ENCODE peak calls at places on chromosomes 11 and 22, in five cellular contexts. I, S, U, X and A are unnamed samples.

GRCh38 chr11:93700830-93701229 is 39.3 kb downstream of the CEP295 start:
- DNase-seq in I (no peak), S (no peak), U (no peak), X (no peak), A (no peak)

GRCh38 chr22:17785185-17786184 is 11.2 kb upstream of the BID start:
- DNase-seq in I (peak), S (peak), U (peak), X (no peak), A (peak)

GRCh38 chr11:43810929-43811596 is 69.6 kb upstream of the ALKBH3 start:
- DNase-seq in I (no peak), S (no peak), U (no peak), X (no peak), A (no peak)

GRCh38 chr11:101915811-101916291 is 471 bp downstream of the ANGPTL5 start:
- DNase-seq in I (no peak), S (no peak), U (no peak), X (peak), A (no peak)

GRCh38 chr11:63609971-63610580 is 4.2 kb downstream of the PLAAT3 start:
- DNase-seq in I (no peak), S (no peak), U (no peak), X (no peak), A (no peak)

GRCh38 chr11:60457576-60457975 is 1.9 kb downstream of the MS4A1 start:
- DNase-seq in I (no peak), S (no peak), U (no peak), X (no peak), A (no peak)

GRCh38 chr11:93396356-93396755 is 65.8 kb downstream of the DEUP1 start:
- DNase-seq in I (no peak), S (no peak), U (no peak), X (no peak), A (no peak)

GRCh38 chr11:130213143-130213978 is 53.8 kb downstream of the ST14 start:
- DNase-seq in I (peak), S (peak), U (peak), X (peak), A (peak)

GRCh38 chr11:76800466-76801200 is 17.5 kb downstream of the TSKU start:
- DNase-seq in I (no peak), S (no peak), U (no peak), X (peak), A (no peak)

GRCh38 chr11:133984828-133985227 is 28.1 kb upstream of the IGSF9B start:
- DNase-seq in I (no peak), S (no peak), U (no peak), X (no peak), A (no peak)

GRCh38 chr11:64223001-64223651 is 2.9 kb downstream of the TRPT1 start:
- DNase-seq in I (no peak), S (no peak), U (peak), X (no peak), A (no peak)

GRCh38 chr11:64887757-64888405 is 9.5 kb upstream of the EHD1 start:
- DNase-seq in I (peak), S (peak), U (peak), X (peak), A (peak)

GRCh38 chr11:32792111-32792947 is 2.1 kb downstream of the CCDC73 start:
- DNase-seq in I (no peak), S (peak), U (no peak), X (no peak), A (no peak)

GRCh38 chr11:8017894-8018741 is 31.0 kb downstream of the EIF3F start:
- DNase-seq in I (no peak), S (no peak), U (no peak), X (no peak), A (no peak)

GRCh38 chr22:45879552-45879949 is 97.4 kb downstream of the WNT7B start:
- DNase-seq in I (no peak), S (no peak), U (peak), X (no peak), A (peak)

GRCh38 chr11:117946196-117946841 is 17.1 kb upstream of the TMPRSS13 start:
- DNase-seq in I (no peak), S (no peak), U (no peak), X (no peak), A (no peak)

GRCh38 chr22:23763579-23764331 is 965 bp downstream of the C22orf15 start:
- DNase-seq in I (peak), S (no peak), U (no peak), X (no peak), A (no peak)

GRCh38 chr11:31628111-31628510 is 118.5 kb downstream of the ELP4 start:
- DNase-seq in I (no peak), S (no peak), U (no peak), X (no peak), A (no peak)

GRCh38 chr11:22478169-22478568 is 140.0 kb downstream of the SLC17A6 start:
- DNase-seq in I (no peak), S (no peak), U (no peak), X (no peak), A (no peak)

GRCh38 chr11:64754124-64754918 is 5.5 kb downstream of the PYGM start:
- DNase-seq in I (no peak), S (no peak), U (peak), X (no peak), A (no peak)

GRCh38 chr22:48072777-48073176 is 1310.3 kb downstream of the TBC1D22A start:
- DNase-seq in I (no peak), S (no peak), U (no peak), X (no peak), A (no peak)

GRCh38 chr22:45785458-45785857 is 113.8 kb downstream of the ATXN10 start:
- DNase-seq in I (no peak), S (no peak), U (no peak), X (no peak), A (no peak)

GRCh38 chr11:118792642-118793124 is 1.7 kb upstream of the DDX6 start:
- DNase-seq in I (peak), S (peak), U (no peak), X (peak), A (no peak)

GRCh38 chr11:92406472-92406871 is 181.9 kb downstream of the FAT3 start:
- DNase-seq in I (no peak), S (no peak), U (no peak), X (no peak), A (no peak)

GRCh38 chr11:116119158-116119557 is 614.9 kb upstream of the CADM1 start:
- DNase-seq in I (no peak), S (no peak), U (no peak), X (no peak), A (no peak)

GRCh38 chr22:27195104-27195503 is 537.7 kb downstream of the MIAT start:
- DNase-seq in I (no peak), S (no peak), U (no peak), X (no peak), A (peak)

GRCh38 chr11:13009921-13010736 is 1.0 kb downstream of the RASSF10 start:
- DNase-seq in I (no peak), S (no peak), U (peak), X (no peak), A (peak)

GRCh38 chr22:46915978-46916730 is 153.7 kb downstream of the TBC1D22A start:
- DNase-seq in I (no peak), S (no peak), U (no peak), X (no peak), A (no peak)